ENCODE peak calls at places on chromosomes 13 and 19, in five cellular contexts. P, C, R, V and D are unnamed samples.

GRCh38 chr19:16261584-16262370 is 62.8 kb upstream of the KLF2 start:
- DNase-seq in P (no peak), C (no peak), R (no peak), V (no peak), D (peak)

GRCh38 chr13:35599385-35599784 is 122.9 kb upstream of the MAB21L1 start:
- DNase-seq in V (no peak), R (no peak), P (no peak), C (no peak), D (no peak)

GRCh38 chr19:53328967-53329366 is 4.6 kb upstream of the ZNF845 start:
- DNase-seq in P (no peak), R (no peak), V (peak), C (peak), D (peak)

GRCh38 chr13:112345826-112346172 is 30.4 kb upstream of the SPACA7 start:
- DNase-seq in C (no peak), V (no peak), R (no peak), P (no peak), D (no peak)

GRCh38 chr19:44767295-44768180 is 10.2 kb upstream of the CBLC start:
- DNase-seq in V (no peak), P (no peak), R (no peak), C (no peak), D (peak)

GRCh38 chr19:38710928-38711725 is 33.1 kb downstream of the CAPN12 start:
- DNase-seq in V (no peak), P (peak), R (no peak), C (no peak), D (peak)

GRCh38 chr19:13275016-13275722 is 125.0 kb downstream of the IER2 start:
- DNase-seq in P (no peak), C (no peak), R (no peak), V (no peak), D (no peak)

GRCh38 chr13:98507060-98507797 is 69.7 kb downstream of the STK24 start:
- DNase-seq in P (no peak), C (peak), R (no peak), V (no peak), D (peak)

GRCh38 chr19:1276620-1277007 is 1.3 kb downstream of the FAM174C start:
- DNase-seq in V (no peak), C (no peak), P (no peak), R (no peak), D (no peak)

GRCh38 chr13:49454388-49455015 is 10.4 kb downstream of the SETDB2 start:
- DNase-seq in R (no peak), V (no peak), C (no peak), P (no peak), D (no peak)

GRCh38 chr19:38693380-38694223 is 46.2 kb downstream of the ACTN4 start:
- DNase-seq in V (no peak), P (no peak), R (peak), C (peak), D (no peak)

GRCh38 chr19:4744451-4745170 is 21.0 kb upstream of the DPP9 start:
- DNase-seq in C (peak), R (no peak), P (no peak), V (peak), D (no peak)

GRCh38 chr13:51733656-51734334 is 70.2 kb downstream of the DHRS12 start:
- DNase-seq in C (no peak), R (no peak), V (no peak), P (no peak), D (no peak)

GRCh38 chr19:17209126-17210036 is 5.8 kb upstream of the USE1 start:
- DNase-seq in V (no peak), P (no peak), R (peak), C (no peak), D (no peak)

GRCh38 chr19:38649305-38650179 is 2.1 kb downstream of the ACTN4 start:
- DNase-seq in V (peak), R (no peak), P (no peak), C (no peak), D (peak)

GRCh38 chr13:110353339-110353977 is 46.4 kb downstream of the COL4A2 start:
- DNase-seq in V (no peak), R (no peak), P (no peak), C (no peak), D (no peak)

GRCh38 chr19:17950310-17951150 is 16.4 kb upstream of the KCNN1 start:
- DNase-seq in V (no peak), R (no peak), C (no peak), P (no peak), D (no peak)

GRCh38 chr19:11674067-11674492 is 64.7 kb downstream of the ZNF823 start:
- DNase-seq in R (no peak), V (no peak), C (no peak), P (no peak), D (peak)
- H3K4me3 ChIP-seq in R (peak), V (peak), C (peak), P (peak), D (peak)

GRCh38 chr13:59906413-59907027 is 257.2 kb downstream of the DIAPH3 start:
- DNase-seq in C (no peak), P (no peak), R (no peak), V (no peak), D (no peak)
- H3K27ac ChIP-seq in C (no peak), P (no peak), R (no peak), V (no peak), D (no peak)

GRCh38 chr19:49700563-49700962 is 9.6 kb downstream of the CPT1C start:
- DNase-seq in C (no peak), V (no peak), P (no peak), R (no peak), D (no peak)

GRCh38 chr19:49704888-49705642 is 14.1 kb downstream of the CPT1C start:
- DNase-seq in P (no peak), R (no peak), V (no peak), C (no peak), D (no peak)

GRCh38 chr19:49696865-49697264 is 5.9 kb downstream of the CPT1C start:
- DNase-seq in P (no peak), C (no peak), V (no peak), R (no peak), D (peak)

GRCh38 chr19:49699364-49699763 is 8.4 kb downstream of the CPT1C start:
- DNase-seq in P (no peak), R (no peak), C (no peak), V (no peak), D (no peak)

DNA sequence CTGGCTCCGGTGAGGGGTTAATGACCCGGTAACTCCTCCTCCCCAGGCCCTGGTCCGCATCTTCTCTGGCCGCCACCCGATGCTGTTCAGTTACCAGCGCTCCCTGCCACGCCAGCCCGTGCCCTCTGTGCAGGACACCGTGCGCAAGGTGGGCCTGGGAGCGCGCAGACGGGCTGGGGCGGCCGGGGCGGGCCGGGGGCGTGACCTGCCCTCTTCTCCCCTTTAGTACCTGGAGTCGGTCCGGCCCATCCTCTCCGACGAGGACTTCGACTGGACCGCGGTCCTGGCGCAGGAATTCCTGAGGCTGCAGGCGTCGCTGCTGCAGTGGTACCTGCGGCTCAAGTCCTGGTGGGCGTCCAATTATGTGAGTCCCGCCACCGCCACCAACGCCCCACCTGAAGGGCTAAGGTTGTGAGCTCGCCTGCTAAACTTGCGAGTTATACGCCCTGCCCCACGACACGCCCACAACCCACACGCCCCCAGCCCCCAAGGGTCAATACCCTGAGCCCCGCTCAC is 10.4 kb downstream of the CPT1C start:
- DNase-seq in P (no peak), R (no peak), C (no peak), V (no peak), D (peak)
- H3K4me3 ChIP-seq in P (no peak), R (no peak), C (no peak), V (no peak), D (no peak)

GRCh38 chr19:50516859-50517703 is 3.4 kb upstream of the ASPDH start:
- DNase-seq in P (no peak), C (no peak), V (no peak), R (no peak), D (no peak)

GRCh38 chr19:50513746-50514345 is at the start of gene ASPDH:
- DNase-seq in R (no peak), V (no peak), C (no peak), P (no peak), D (no peak)

GRCh38 chr19:50514346-50515167 is 844 bp upstream of the ASPDH start:
- DNase-seq in V (no peak), C (no peak), P (no peak), R (no peak), D (no peak)

GRCh38 chr19:50516456-50516855 is 2.7 kb upstream of the ASPDH start:
- DNase-seq in R (no peak), V (no peak), P (no peak), C (no peak), D (no peak)

GRCh38 chr19:50515168-50515561 is 1.5 kb upstream of the ASPDH start:
- DNase-seq in V (no peak), P (no peak), R (no peak), C (no peak), D (no peak)
- H3K27ac ChIP-seq in V (no peak), P (no peak), R (no peak), C (no peak), D (no peak)

GRCh38 chr19:2309734-2310362 is 1.9 kb upstream of the LINGO3 start:
- DNase-seq in R (no peak), P (no peak), C (no peak), V (no peak), D (no peak)

GRCh38 chr19:2305974-2306806 is 1.8 kb downstream of the LINGO3 start:
- DNase-seq in V (no peak), C (no peak), P (no peak), R (no peak), D (no peak)

GRCh38 chr19:2307518-2308012 is 389 bp downstream of the LINGO3 start:
- DNase-seq in V (no peak), C (no peak), R (no peak), P (no peak), D (no peak)

GRCh38 chr19:2306971-2307370 is 983 bp downstream of the LINGO3 start:
- DNase-seq in P (no peak), C (no peak), R (no peak), V (no peak), D (no peak)

GRCh38 chr19:2308114-2308556 is at the start of gene LINGO3:
- DNase-seq in V (no peak), R (no peak), C (no peak), P (no peak), D (no peak)
- H3K4me3 ChIP-seq in V (no peak), R (peak), C (no peak), P (no peak), D (peak)

GRCh38 chr19:6490134-6490533 is 8.5 kb upstream of the DENND1C start:
- DNase-seq in R (no peak), V (no peak), P (no peak), C (no peak), D (no peak)

GRCh38 chr19:6494438-6495036 is 7.6 kb downstream of the TUBB4A start:
- DNase-seq in V (no peak), P (no peak), C (no peak), R (no peak), D (peak)

GRCh38 chr19:6495947-6496346 is 6.2 kb downstream of the TUBB4A start:
- DNase-seq in P (no peak), R (no peak), C (no peak), V (no peak), D (peak)

GRCh38 chr19:6489278-6490061 is 7.9 kb upstream of the DENND1C start:
- DNase-seq in P (no peak), C (no peak), R (no peak), V (no peak), D (no peak)

GRCh38 chr19:6491802-6492592 is 10.1 kb downstream of the TUBB4A start:
- DNase-seq in V (no peak), P (no peak), C (no peak), R (no peak), D (no peak)
- H3K27ac ChIP-seq in V (no peak), P (no peak), C (no peak), R (no peak), D (no peak)

GRCh38 chr19:33375156-33375744 is 1.7 kb downstream of the CEBPG start:
- DNase-seq in P (no peak), C (no peak), R (no peak), V (no peak), D (no peak)
- H3K4me3 ChIP-seq in P (no peak), C (peak), R (no peak), V (peak), D (peak)

DNA sequence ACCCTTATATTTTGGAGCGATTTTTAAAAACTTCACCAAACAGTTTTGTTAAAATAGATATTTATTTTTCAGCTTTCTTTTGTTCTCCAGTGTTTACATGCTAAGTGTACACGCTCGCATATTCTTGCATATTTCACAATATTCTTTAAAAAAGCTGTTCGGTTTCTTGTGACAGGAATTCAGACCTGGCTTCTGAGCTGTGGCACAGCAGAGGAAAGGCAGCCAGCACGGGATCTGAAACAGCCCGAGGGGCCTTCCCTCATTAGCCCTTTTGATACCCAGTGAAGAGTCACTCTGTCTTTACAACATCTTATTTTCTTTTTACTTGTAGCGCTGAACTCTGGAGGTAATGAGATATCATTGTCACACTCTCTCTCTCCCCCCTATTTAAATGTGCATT is 234.0 kb downstream of the B3GLCT start:
- DNase-seq in P (no peak), C (no peak), R (no peak), V (no peak), D (no peak)
- H3K27ac ChIP-seq in P (no peak), C (no peak), R (no peak), V (no peak), D (no peak)

GRCh38 chr13:21060063-21060826 is 1.1 kb downstream of the LATS2 start:
- DNase-seq in V (peak), P (no peak), C (peak), R (no peak), D (peak)

GRCh38 chr13:21061077-21061945 is at the start of gene LATS2:
- DNase-seq in P (peak), V (peak), R (peak), C (peak), D (peak)

GRCh38 chr13:21060827-21061076 is 634 bp downstream of the LATS2 start:
- DNase-seq in C (peak), R (no peak), P (no peak), V (no peak), D (peak)

GRCh38 chr13:21055511-21056045 is 5.8 kb downstream of the LATS2 start:
- DNase-seq in V (no peak), P (no peak), C (no peak), R (no peak), D (no peak)

GRCh38 chr13:21058361-21058760 is 3.0 kb downstream of the LATS2 start:
- DNase-seq in R (no peak), P (no peak), C (no peak), V (no peak), D (no peak)
- H3K4me3 ChIP-seq in R (no peak), P (no peak), C (no peak), V (no peak), D (no peak)